ENCODE peak calls at places on chromosomes 12 and 14, in five cellular contexts. X, J, Y, P and L are unnamed samples.

GRCh38 chr14:23113346-23114119 is 5.5 kb downstream of the CEBPE start:
- DNase-seq in X (peak; percentile 44), J (peak; percentile 40), Y (no peak), P (no peak), L (no peak)

GRCh38 chr12:78181544-78182162 is 351.0 kb downstream of the NAV3 start:
- DNase-seq in X (peak; percentile 30), J (peak; percentile 39), Y (no peak), P (no peak), L (no peak)

GRCh38 chr12:56261503-56262230 is 3.5 kb upstream of the ANKRD52 start:
- DNase-seq in X (peak; percentile 94), J (peak; percentile 81), Y (no peak), P (no peak), L (no peak)

GRCh38 chr12:14959126-14959440 is 2.3 kb downstream of the ARHGDIB start:
- DNase-seq in X (no peak), J (no peak), Y (no peak), P (no peak), L (no peak)

GRCh38 chr14:94588311-94588710 is 7.1 kb downstream of the SERPINA5 start:
- DNase-seq in X (no peak), J (no peak), Y (no peak), P (no peak), L (peak; percentile 61)

GRCh38 chr12:46554461-46554860 is 181.9 kb upstream of the SLC38A2 start:
- DNase-seq in X (no peak), J (no peak), Y (no peak), P (no peak), L (no peak)

GRCh38 chr14:22699801-22700564 is 55.8 kb upstream of the OR6J1 start:
- DNase-seq in X (peak; percentile 52), J (peak; percentile 55), Y (no peak), P (no peak), L (no peak)

GRCh38 chr12:133106253-133106652 is 23.8 kb downstream of the ZNF891 start:
- DNase-seq in X (peak; percentile 14), J (peak; percentile 4), Y (no peak), P (no peak), L (no peak)

GRCh38 chr14:95375539-95376109 is 55.9 kb upstream of the CLMN start:
- DNase-seq in X (no peak), J (no peak), Y (no peak), P (no peak), L (no peak)

GRCh38 chr12:30519535-30519934 is 176.1 kb downstream of the IPO8 start:
- DNase-seq in X (no peak), J (no peak), Y (no peak), P (no peak), L (no peak)

GRCh38 chr14:101820283-101820798 is 58.8 kb downstream of the PPP2R5C start:
- DNase-seq in X (no peak), J (no peak), Y (no peak), P (no peak), L (no peak)

GRCh38 chr14:55628426-55628825 is 48.4 kb downstream of the KTN1 start:
- DNase-seq in X (no peak), J (peak; percentile 12), Y (no peak), P (no peak), L (no peak)

GRCh38 chr12:52201520-52201839 is 9.7 kb upstream of the KRT80 start:
- DNase-seq in X (no peak), J (no peak), Y (no peak), P (no peak), L (no peak)

GRCh38 chr14:74919421-74920165 is 3.5 kb downstream of the RPS6KL1 start:
- DNase-seq in X (peak; percentile 37), J (peak; percentile 30), Y (no peak), P (no peak), L (no peak)

GRCh38 chr14:31270196-31270772 is 62.7 kb upstream of the HECTD1 start:
- DNase-seq in X (no peak), J (peak; percentile 24), Y (peak; percentile 86), P (peak; percentile 8), L (no peak)

GRCh38 chr12:132357623-132358186 is 28.3 kb upstream of the GALNT9 start:
- DNase-seq in X (no peak), J (no peak), Y (no peak), P (no peak), L (no peak)

GRCh38 chr14:37501877-37502276 is 93.2 kb downstream of the FOXA1 start:
- DNase-seq in X (no peak), J (no peak), Y (no peak), P (no peak), L (no peak)

GRCh38 chr12:6791931-6792520 is 2.7 kb downstream of the CD4 start:
- DNase-seq in X (no peak), J (no peak), Y (no peak), P (no peak), L (no peak)

GRCh38 chr12:85179680-85180300 is 100.2 kb upstream of the ALX1 start:
- DNase-seq in X (no peak), J (peak; percentile 76), Y (no peak), P (no peak), L (no peak)

GRCh38 chr12:67618303-67618702 is 30.2 kb upstream of the DYRK2 start:
- DNase-seq in X (no peak), J (no peak), Y (no peak), P (no peak), L (no peak)

GRCh38 chr12:7853557-7853956 is 19.2 kb downstream of the SLC2A14 start:
- DNase-seq in X (no peak), J (no peak), Y (no peak), P (no peak), L (no peak)

GRCh38 chr14:66965831-66966230 is 223.4 kb upstream of the GARIN2 start:
- DNase-seq in X (peak; percentile 77), J (peak; percentile 56), Y (no peak), P (no peak), L (no peak)

GRCh38 chr14:77123381-77124344 is 17.9 kb downstream of the ZDHHC22 start:
- DNase-seq in X (no peak), J (no peak), Y (peak; percentile 46), P (no peak), L (peak; percentile 70)

GRCh38 chr12:12081836-12082497 is 11.2 kb downstream of the BCL2L14 start:
- DNase-seq in X (peak; percentile 71), J (peak; percentile 44), Y (peak; percentile 45), P (no peak), L (no peak)

GRCh38 chr14:56199095-56199975 is 81.1 kb downstream of the PELI2 start:
- DNase-seq in X (peak; percentile 99), J (peak; percentile 100), Y (no peak), P (no peak), L (peak; percentile 76)

GRCh38 chr12:92208613-92209121 is 63.0 kb upstream of the BTG1 start:
- DNase-seq in X (peak; percentile 75), J (peak; percentile 88), Y (no peak), P (peak; percentile 27), L (no peak)

GRCh38 chr12:12439636-12440035 is 82.8 kb downstream of the BORCS5 start:
- DNase-seq in X (peak; percentile 23), J (peak; percentile 99), Y (no peak), P (no peak), L (no peak)

GRCh38 chr14:71403673-71404072 is 496.4 kb downstream of the PCNX1 start:
- DNase-seq in X (peak; percentile 39), J (peak; percentile 46), Y (no peak), P (peak; percentile 23), L (no peak)

GRCh38 chr12:6154730-6155459 is 30.4 kb upstream of the VWF start:
- DNase-seq in X (no peak), J (no peak), Y (peak; percentile 33), P (no peak), L (peak; percentile 40)

GRCh38 chr12:11658796-11659195 is 9.3 kb downstream of the ETV6 start:
- DNase-seq in X (peak; percentile 90), J (peak; percentile 81), Y (no peak), P (no peak), L (no peak)

GRCh38 chr12:1995205-1995896 is 8.9 kb downstream of the DCP1B start:
- DNase-seq in X (no peak), J (peak; percentile 10), Y (no peak), P (no peak), L (no peak)

GRCh38 chr12:92094751-92095161 is 50.9 kb downstream of the BTG1 start:
- DNase-seq in X (peak; percentile 54), J (peak; percentile 25), Y (no peak), P (no peak), L (no peak)

GRCh38 chr12:4153343-4153892 is 120.1 kb upstream of the CCND2 start:
- DNase-seq in X (no peak), J (no peak), Y (no peak), P (no peak), L (no peak)

GRCh38 chr12:28378749-28379148 is 188.5 kb downstream of the CCDC91 start:
- DNase-seq in X (peak; percentile 42), J (peak; percentile 82), Y (no peak), P (no peak), L (no peak)

GRCh38 chr14:94374749-94375148 is 13.7 kb downstream of the SERPINA1 start:
- DNase-seq in X (no peak), J (no peak), Y (no peak), P (no peak), L (no peak)

GRCh38 chr12:26125451-26126339 is 858 bp upstream of the BHLHE41 start:
- DNase-seq in X (peak; percentile 78), J (peak; percentile 82), Y (peak; percentile 87), P (peak; percentile 48), L (peak; percentile 87)

GRCh38 chr12:88245905-88246304 is 103.8 kb downstream of the TMTC3 start:
- DNase-seq in X (peak; percentile 62), J (no peak), Y (no peak), P (no peak), L (no peak)

GRCh38 chr12:52802442-52802841 is 6.5 kb upstream of the KRT3 start:
- DNase-seq in X (no peak), J (no peak), Y (no peak), P (no peak), L (no peak)